ENCODE peak calls at places on chromosomes 4 and X, in eight cellular contexts. One of them, this sample, is unnamed.

GRCh38 chrX:9788908-9789307 is 2.7 kb downstream of the SHROOM2 start:
- DNase-seq in posterior vena cava: no peak
- DNase-seq in cardiac muscle cell: peak
- DNase-seq in left kidney: peak
- DNase-seq in T-helper 1 cell: no peak
- DNase-seq in NCI-H748 treated with DMSO at 0.1 percent for 48 hours: peak
- DNase-seq in activated T-helper 1 cell treated with anti-CD3 and anti-CD28 coated beads, Interleukin-12 subunit alpha, Interleukin-12 subunit beta, Interleukin-2, Interleukin-4 antibody, amounts not matched to agents 30 ng/mL and 10 ng/mL and 1 ng/mL, durations not matched to agents 14 hours and 24 hours and 36 hours: no peak
- DNase-seq in stimulated activated CD4-positive, alpha-beta T cell treated with anti-CD3 and anti-CD28 coated beads, Interleukin-12 subunit alpha, Interleukin-12 subunit beta, amount 100 ng/mL, for 4 hours: no peak
- DNase-seq in this sample: no peak

GRCh38 chr4:100986360-100986868 is 360.9 kb downstream of the PPP3CA start:
- DNase-seq in left kidney: peak
- DNase-seq in NCI-H748 treated with DMSO at 0.1 percent for 48 hours: no peak
- DNase-seq in posterior vena cava: no peak
- DNase-seq in cardiac muscle cell: no peak
- DNase-seq in T-helper 1 cell: no peak
- DNase-seq in stimulated activated CD4-positive, alpha-beta T cell treated with anti-CD3 and anti-CD28 coated beads, Interleukin-12 subunit alpha, Interleukin-12 subunit beta, amount 100 ng/mL, for 4 hours: no peak
- DNase-seq in activated T-helper 1 cell treated with anti-CD3 and anti-CD28 coated beads, Interleukin-12 subunit alpha, Interleukin-12 subunit beta, Interleukin-2, Interleukin-4 antibody, amounts not matched to agents 30 ng/mL and 10 ng/mL and 1 ng/mL, durations not matched to agents 14 hours and 24 hours and 36 hours: no peak
- DNase-seq in this sample: no peak

GRCh38 chr4:150540959-150541360 is 41.0 kb upstream of the MAB21L2 start:
- DNase-seq in posterior vena cava: no peak
- DNase-seq in T-helper 1 cell: no peak
- DNase-seq in cardiac muscle cell: no peak
- DNase-seq in stimulated activated CD4-positive, alpha-beta T cell treated with anti-CD3 and anti-CD28 coated beads, Interleukin-12 subunit alpha, Interleukin-12 subunit beta, amount 100 ng/mL, for 4 hours: no peak
- DNase-seq in activated T-helper 1 cell treated with anti-CD3 and anti-CD28 coated beads, Interleukin-12 subunit alpha, Interleukin-12 subunit beta, Interleukin-2, Interleukin-4 antibody, amounts not matched to agents 30 ng/mL and 10 ng/mL and 1 ng/mL, durations not matched to agents 14 hours and 24 hours and 36 hours: no peak
- DNase-seq in NCI-H748 treated with DMSO at 0.1 percent for 48 hours: no peak
- DNase-seq in left kidney: no peak
- DNase-seq in this sample: no peak

GRCh38 chr4:3607690-3608514 is 75.7 kb upstream of the LRPAP1 start:
- DNase-seq in activated T-helper 1 cell treated with anti-CD3 and anti-CD28 coated beads, Interleukin-12 subunit alpha, Interleukin-12 subunit beta, Interleukin-2, Interleukin-4 antibody, amounts not matched to agents 30 ng/mL and 10 ng/mL and 1 ng/mL, durations not matched to agents 14 hours and 24 hours and 36 hours: no peak
- DNase-seq in stimulated activated CD4-positive, alpha-beta T cell treated with anti-CD3 and anti-CD28 coated beads, Interleukin-12 subunit alpha, Interleukin-12 subunit beta, amount 100 ng/mL, for 4 hours: no peak
- DNase-seq in left kidney: peak
- DNase-seq in posterior vena cava: no peak
- DNase-seq in NCI-H748 treated with DMSO at 0.1 percent for 48 hours: no peak
- DNase-seq in cardiac muscle cell: no peak
- DNase-seq in T-helper 1 cell: no peak
- DNase-seq in this sample: peak

GRCh38 chrX:134909258-134909657 is 81.5 kb upstream of the SMIM10 start:
- DNase-seq in T-helper 1 cell: no peak
- DNase-seq in left kidney: no peak
- DNase-seq in stimulated activated CD4-positive, alpha-beta T cell treated with anti-CD3 and anti-CD28 coated beads, Interleukin-12 subunit alpha, Interleukin-12 subunit beta, amount 100 ng/mL, for 4 hours: no peak
- DNase-seq in NCI-H748 treated with DMSO at 0.1 percent for 48 hours: no peak
- DNase-seq in activated T-helper 1 cell treated with anti-CD3 and anti-CD28 coated beads, Interleukin-12 subunit alpha, Interleukin-12 subunit beta, Interleukin-2, Interleukin-4 antibody, amounts not matched to agents 30 ng/mL and 10 ng/mL and 1 ng/mL, durations not matched to agents 14 hours and 24 hours and 36 hours: no peak
- DNase-seq in posterior vena cava: no peak
- DNase-seq in cardiac muscle cell: no peak
- DNase-seq in this sample: no peak

GRCh38 chr4:124055896-124056295 is 656.6 kb downstream of the ANKRD50 start:
- DNase-seq in T-helper 1 cell: no peak
- DNase-seq in cardiac muscle cell: no peak
- DNase-seq in NCI-H748 treated with DMSO at 0.1 percent for 48 hours: no peak
- DNase-seq in activated T-helper 1 cell treated with anti-CD3 and anti-CD28 coated beads, Interleukin-12 subunit alpha, Interleukin-12 subunit beta, Interleukin-2, Interleukin-4 antibody, amounts not matched to agents 30 ng/mL and 10 ng/mL and 1 ng/mL, durations not matched to agents 14 hours and 24 hours and 36 hours: no peak
- DNase-seq in posterior vena cava: no peak
- DNase-seq in left kidney: no peak
- DNase-seq in stimulated activated CD4-positive, alpha-beta T cell treated with anti-CD3 and anti-CD28 coated beads, Interleukin-12 subunit alpha, Interleukin-12 subunit beta, amount 100 ng/mL, for 4 hours: no peak
- DNase-seq in this sample: no peak

GRCh38 chr4:7460591-7460990 is 25.9 kb upstream of the PSAPL1 start:
- DNase-seq in left kidney: peak
- DNase-seq in T-helper 1 cell: no peak
- DNase-seq in cardiac muscle cell: peak
- DNase-seq in stimulated activated CD4-positive, alpha-beta T cell treated with anti-CD3 and anti-CD28 coated beads, Interleukin-12 subunit alpha, Interleukin-12 subunit beta, amount 100 ng/mL, for 4 hours: no peak
- DNase-seq in activated T-helper 1 cell treated with anti-CD3 and anti-CD28 coated beads, Interleukin-12 subunit alpha, Interleukin-12 subunit beta, Interleukin-2, Interleukin-4 antibody, amounts not matched to agents 30 ng/mL and 10 ng/mL and 1 ng/mL, durations not matched to agents 14 hours and 24 hours and 36 hours: no peak
- DNase-seq in posterior vena cava: no peak
- DNase-seq in NCI-H748 treated with DMSO at 0.1 percent for 48 hours: no peak
- DNase-seq in this sample: no peak

GRCh38 chr4:41307633-41308032 is 50.9 kb downstream of the UCHL1 start:
- DNase-seq in stimulated activated CD4-positive, alpha-beta T cell treated with anti-CD3 and anti-CD28 coated beads, Interleukin-12 subunit alpha, Interleukin-12 subunit beta, amount 100 ng/mL, for 4 hours: no peak
- DNase-seq in left kidney: peak
- DNase-seq in NCI-H748 treated with DMSO at 0.1 percent for 48 hours: no peak
- DNase-seq in cardiac muscle cell: peak
- DNase-seq in activated T-helper 1 cell treated with anti-CD3 and anti-CD28 coated beads, Interleukin-12 subunit alpha, Interleukin-12 subunit beta, Interleukin-2, Interleukin-4 antibody, amounts not matched to agents 30 ng/mL and 10 ng/mL and 1 ng/mL, durations not matched to agents 14 hours and 24 hours and 36 hours: no peak
- DNase-seq in posterior vena cava: no peak
- DNase-seq in T-helper 1 cell: no peak
- DNase-seq in this sample: no peak

GRCh38 chr4:94532016-94532789 is 80.5 kb downstream of the PDLIM5 start:
- DNase-seq in left kidney: no peak
- DNase-seq in T-helper 1 cell: no peak
- DNase-seq in cardiac muscle cell: peak
- DNase-seq in activated T-helper 1 cell treated with anti-CD3 and anti-CD28 coated beads, Interleukin-12 subunit alpha, Interleukin-12 subunit beta, Interleukin-2, Interleukin-4 antibody, amounts not matched to agents 30 ng/mL and 10 ng/mL and 1 ng/mL, durations not matched to agents 14 hours and 24 hours and 36 hours: no peak
- DNase-seq in posterior vena cava: no peak
- DNase-seq in NCI-H748 treated with DMSO at 0.1 percent for 48 hours: no peak
- DNase-seq in stimulated activated CD4-positive, alpha-beta T cell treated with anti-CD3 and anti-CD28 coated beads, Interleukin-12 subunit alpha, Interleukin-12 subunit beta, amount 100 ng/mL, for 4 hours: no peak
- DNase-seq in this sample: no peak

GRCh38 chrX:17635231-17635630 is 102.1 kb upstream of the SCML1 start:
- DNase-seq in stimulated activated CD4-positive, alpha-beta T cell treated with anti-CD3 and anti-CD28 coated beads, Interleukin-12 subunit alpha, Interleukin-12 subunit beta, amount 100 ng/mL, for 4 hours: no peak
- DNase-seq in left kidney: peak
- DNase-seq in NCI-H748 treated with DMSO at 0.1 percent for 48 hours: peak
- DNase-seq in T-helper 1 cell: no peak
- DNase-seq in posterior vena cava: no peak
- DNase-seq in activated T-helper 1 cell treated with anti-CD3 and anti-CD28 coated beads, Interleukin-12 subunit alpha, Interleukin-12 subunit beta, Interleukin-2, Interleukin-4 antibody, amounts not matched to agents 30 ng/mL and 10 ng/mL and 1 ng/mL, durations not matched to agents 14 hours and 24 hours and 36 hours: no peak
- DNase-seq in cardiac muscle cell: peak
- DNase-seq in this sample: no peak

GRCh38 chr4:147550626-147551250 is 66.5 kb upstream of the TMEM184C start:
- DNase-seq in posterior vena cava: no peak
- DNase-seq in activated T-helper 1 cell treated with anti-CD3 and anti-CD28 coated beads, Interleukin-12 subunit alpha, Interleukin-12 subunit beta, Interleukin-2, Interleukin-4 antibody, amounts not matched to agents 30 ng/mL and 10 ng/mL and 1 ng/mL, durations not matched to agents 14 hours and 24 hours and 36 hours: no peak
- DNase-seq in stimulated activated CD4-positive, alpha-beta T cell treated with anti-CD3 and anti-CD28 coated beads, Interleukin-12 subunit alpha, Interleukin-12 subunit beta, amount 100 ng/mL, for 4 hours: no peak
- DNase-seq in left kidney: no peak
- DNase-seq in NCI-H748 treated with DMSO at 0.1 percent for 48 hours: no peak
- DNase-seq in cardiac muscle cell: peak
- DNase-seq in T-helper 1 cell: no peak
- DNase-seq in this sample: no peak

GRCh38 chr4:109998867-109999303 is 86.2 kb downstream of the EGF start:
- DNase-seq in left kidney: peak
- DNase-seq in activated T-helper 1 cell treated with anti-CD3 and anti-CD28 coated beads, Interleukin-12 subunit alpha, Interleukin-12 subunit beta, Interleukin-2, Interleukin-4 antibody, amounts not matched to agents 30 ng/mL and 10 ng/mL and 1 ng/mL, durations not matched to agents 14 hours and 24 hours and 36 hours: peak
- DNase-seq in stimulated activated CD4-positive, alpha-beta T cell treated with anti-CD3 and anti-CD28 coated beads, Interleukin-12 subunit alpha, Interleukin-12 subunit beta, amount 100 ng/mL, for 4 hours: no peak
- DNase-seq in T-helper 1 cell: peak
- DNase-seq in posterior vena cava: no peak
- DNase-seq in cardiac muscle cell: peak
- DNase-seq in NCI-H748 treated with DMSO at 0.1 percent for 48 hours: peak
- DNase-seq in this sample: peak